ENCODE peak calls at places on chromosome 7, in nine cellular contexts. One of them, this sample, is unnamed.

GRCh38 chr7:23530901-23531793 is 634 bp downstream of the TRA2A start:
- DNase-seq in neuronal stem cell: peak
- DNase-seq in HCT116: no peak
- DNase-seq in neural progenitor cell: peak
- DNase-seq in PC-3: peak
- DNase-seq in colonic mucosa: peak
- DNase-seq in adipocyte: peak
- DNase-seq in kidney: peak
- DNase-seq in fibroblast of lung: peak
- DNase-seq in this sample: no peak

GRCh38 chr7:148611692-148612091 is 21.1 kb downstream of the C7orf33 start:
- DNase-seq in neuronal stem cell: no peak
- DNase-seq in HCT116: no peak
- DNase-seq in neural progenitor cell: no peak
- DNase-seq in PC-3: no peak
- DNase-seq in colonic mucosa: no peak
- DNase-seq in adipocyte: no peak
- DNase-seq in kidney: no peak
- DNase-seq in fibroblast of lung: no peak
- DNase-seq in this sample: no peak

GRCh38 chr7:142797342-142797798 is 26.6 kb downstream of the PRSS2 start:
- DNase-seq in neuronal stem cell: no peak
- DNase-seq in HCT116: no peak
- DNase-seq in neural progenitor cell: peak
- DNase-seq in PC-3: no peak
- DNase-seq in colonic mucosa: no peak
- DNase-seq in adipocyte: no peak
- DNase-seq in kidney: peak
- DNase-seq in fibroblast of lung: no peak
- DNase-seq in this sample: no peak

GRCh38 chr7:24199978-24200377 is 84.0 kb upstream of the NPY start:
- DNase-seq in neuronal stem cell: no peak
- DNase-seq in HCT116: no peak
- DNase-seq in neural progenitor cell: no peak
- DNase-seq in PC-3: no peak
- DNase-seq in colonic mucosa: no peak
- DNase-seq in adipocyte: no peak
- DNase-seq in kidney: no peak
- DNase-seq in fibroblast of lung: peak
- DNase-seq in this sample: peak

GRCh38 chr7:95609277-95609971 is 13.1 kb upstream of the PDK4 start:
- DNase-seq in neuronal stem cell: no peak
- DNase-seq in HCT116: no peak
- DNase-seq in neural progenitor cell: no peak
- DNase-seq in PC-3: peak
- DNase-seq in colonic mucosa: peak
- DNase-seq in adipocyte: peak
- DNase-seq in kidney: peak
- DNase-seq in fibroblast of lung: peak
- DNase-seq in this sample: peak

GRCh38 chr7:108973075-108973474 is 403.4 kb downstream of the DNAJB9 start:
- DNase-seq in neuronal stem cell: no peak
- DNase-seq in HCT116: peak
- DNase-seq in neural progenitor cell: peak
- DNase-seq in PC-3: no peak
- DNase-seq in colonic mucosa: no peak
- DNase-seq in adipocyte: no peak
- DNase-seq in kidney: no peak
- DNase-seq in fibroblast of lung: peak
- DNase-seq in this sample: peak

GRCh38 chr7:53191296-53191695 is 155.9 kb downstream of the POM121L12 start:
- DNase-seq in neuronal stem cell: no peak
- DNase-seq in HCT116: no peak
- DNase-seq in neural progenitor cell: no peak
- DNase-seq in PC-3: no peak
- DNase-seq in colonic mucosa: no peak
- DNase-seq in adipocyte: no peak
- DNase-seq in kidney: no peak
- DNase-seq in fibroblast of lung: no peak
- DNase-seq in this sample: no peak

GRCh38 chr7:154871483-154871882 is 131.4 kb downstream of the PAXIP1 start:
- DNase-seq in neuronal stem cell: no peak
- DNase-seq in HCT116: no peak
- DNase-seq in neural progenitor cell: no peak
- DNase-seq in PC-3: no peak
- DNase-seq in colonic mucosa: no peak
- DNase-seq in adipocyte: no peak
- DNase-seq in kidney: peak
- DNase-seq in fibroblast of lung: no peak
- DNase-seq in this sample: no peak

GRCh38 chr7:96120856-96121255 is 201.0 kb downstream of the SLC25A13 start:
- DNase-seq in neuronal stem cell: no peak
- DNase-seq in HCT116: no peak
- DNase-seq in neural progenitor cell: no peak
- DNase-seq in PC-3: no peak
- DNase-seq in colonic mucosa: no peak
- DNase-seq in adipocyte: peak
- DNase-seq in kidney: no peak
- DNase-seq in fibroblast of lung: no peak
- DNase-seq in this sample: no peak

GRCh38 chr7:123624527-123625183 is 23.0 kb downstream of the ASB15 start:
- DNase-seq in neuronal stem cell: no peak
- DNase-seq in HCT116: no peak
- DNase-seq in neural progenitor cell: peak
- DNase-seq in PC-3: peak
- DNase-seq in colonic mucosa: peak
- DNase-seq in adipocyte: no peak
- DNase-seq in kidney: no peak
- DNase-seq in fibroblast of lung: no peak
- DNase-seq in this sample: no peak

GRCh38 chr7:123570390-123571182 is 13.0 kb upstream of the NDUFA5 start:
- DNase-seq in neuronal stem cell: no peak
- DNase-seq in HCT116: no peak
- DNase-seq in neural progenitor cell: no peak
- DNase-seq in PC-3: peak
- DNase-seq in colonic mucosa: no peak
- DNase-seq in adipocyte: no peak
- DNase-seq in kidney: no peak
- DNase-seq in fibroblast of lung: no peak
- DNase-seq in this sample: no peak

GRCh38 chr7:50363327-50364060 is 59.0 kb downstream of the IKZF1 start:
- DNase-seq in neuronal stem cell: no peak
- DNase-seq in HCT116: no peak
- DNase-seq in neural progenitor cell: no peak
- DNase-seq in PC-3: no peak
- DNase-seq in colonic mucosa: no peak
- DNase-seq in adipocyte: no peak
- DNase-seq in kidney: no peak
- DNase-seq in fibroblast of lung: no peak
- DNase-seq in this sample: no peak

GRCh38 chr7:128215739-128216138 is 25.3 kb upstream of the LEP start:
- DNase-seq in neuronal stem cell: no peak
- DNase-seq in HCT116: no peak
- DNase-seq in neural progenitor cell: no peak
- DNase-seq in PC-3: peak
- DNase-seq in colonic mucosa: no peak
- DNase-seq in adipocyte: peak
- DNase-seq in kidney: no peak
- DNase-seq in fibroblast of lung: peak
- DNase-seq in this sample: no peak

GRCh38 chr7:133934262-133934973 is 192.7 kb upstream of the LRGUK start:
- DNase-seq in neuronal stem cell: no peak
- DNase-seq in HCT116: no peak
- DNase-seq in neural progenitor cell: peak
- DNase-seq in PC-3: no peak
- DNase-seq in colonic mucosa: no peak
- DNase-seq in adipocyte: no peak
- DNase-seq in kidney: no peak
- DNase-seq in fibroblast of lung: peak
- DNase-seq in this sample: peak

GRCh38 chr7:3195160-3195559 is 105.9 kb upstream of the SDK1 start:
- DNase-seq in neuronal stem cell: no peak
- DNase-seq in HCT116: no peak
- DNase-seq in neural progenitor cell: no peak
- DNase-seq in PC-3: no peak
- DNase-seq in colonic mucosa: no peak
- DNase-seq in adipocyte: no peak
- DNase-seq in kidney: peak
- DNase-seq in fibroblast of lung: no peak
- DNase-seq in this sample: no peak
- H3K9ac ChIP-seq in neuronal stem cell: no peak
- H3K9ac ChIP-seq in HCT116: no peak
- H3K9ac ChIP-seq in neural progenitor cell: no peak
- H3K9ac ChIP-seq in PC-3: no peak
- H3K9ac ChIP-seq in colonic mucosa: no peak
- H3K9ac ChIP-seq in adipocyte: no peak
- H3K9ac ChIP-seq in kidney: no peak
- H3K9ac ChIP-seq in fibroblast of lung: no peak
- H3K9ac ChIP-seq in this sample: no peak

DNA sequence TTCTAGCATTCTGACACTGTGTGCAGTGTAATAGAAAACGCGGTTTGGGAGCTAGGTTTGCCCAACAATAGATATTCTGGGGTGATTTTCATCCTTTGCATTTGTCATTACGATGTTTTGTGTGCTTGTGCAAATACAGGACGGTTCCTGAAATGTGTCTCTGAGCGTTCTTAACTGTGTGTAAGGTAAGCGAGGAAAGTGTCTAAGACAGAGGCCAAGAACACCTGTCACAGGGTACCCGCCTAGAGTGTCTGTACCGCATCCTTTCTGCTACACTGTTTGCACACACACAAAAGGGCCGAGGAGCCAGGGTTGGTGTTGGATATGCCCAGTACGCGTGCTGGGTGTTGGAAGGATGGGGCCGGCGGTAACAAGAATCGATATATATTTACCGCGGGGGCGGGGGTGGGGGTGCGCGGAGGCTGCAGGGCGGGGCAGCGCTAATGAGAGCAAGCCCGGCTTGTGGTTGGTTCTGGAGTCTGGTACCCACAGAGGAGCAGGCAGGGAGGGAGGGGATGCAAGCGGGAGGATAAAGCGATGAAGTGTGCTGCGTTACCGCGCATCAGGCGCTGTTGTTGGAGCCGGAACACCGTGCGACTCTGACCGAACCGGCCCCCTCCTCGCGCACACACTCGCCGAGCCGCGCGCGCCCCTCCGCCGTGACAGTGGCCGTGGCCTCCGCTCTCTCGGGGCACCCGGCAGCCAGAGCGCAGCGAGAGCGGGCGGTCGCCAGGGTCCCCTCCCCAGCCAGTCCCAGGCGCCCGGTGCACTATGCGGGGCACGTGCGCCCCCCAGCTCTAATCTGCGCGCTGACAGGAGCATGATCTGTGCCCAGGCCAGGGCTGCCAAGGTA is at the start of gene HECW1:
- DNase-seq in neuronal stem cell: no peak
- DNase-seq in HCT116: no peak
- DNase-seq in neural progenitor cell: peak
- DNase-seq in PC-3: no peak
- DNase-seq in colonic mucosa: no peak
- DNase-seq in adipocyte: peak
- DNase-seq in kidney: no peak
- DNase-seq in fibroblast of lung: no peak
- DNase-seq in this sample: no peak
- H3K4me3 ChIP-seq in neuronal stem cell: peak
- H3K4me3 ChIP-seq in HCT116: no peak
- H3K4me3 ChIP-seq in neural progenitor cell: peak
- H3K4me3 ChIP-seq in PC-3: peak
- H3K4me3 ChIP-seq in colonic mucosa: peak
- H3K4me3 ChIP-seq in adipocyte: peak
- H3K4me3 ChIP-seq in kidney: no peak
- H3K4me3 ChIP-seq in fibroblast of lung: peak
- H3K4me3 ChIP-seq in this sample: peak

GRCh38 chr7:140059288-140060242 is 3.2 kb downstream of the PARP12 start:
- DNase-seq in neuronal stem cell: no peak
- DNase-seq in HCT116: peak
- DNase-seq in neural progenitor cell: no peak
- DNase-seq in PC-3: peak
- DNase-seq in colonic mucosa: peak
- DNase-seq in adipocyte: peak
- DNase-seq in kidney: no peak
- DNase-seq in fibroblast of lung: peak
- DNase-seq in this sample: no peak
- H3K9ac ChIP-seq in neuronal stem cell: no peak
- H3K9ac ChIP-seq in HCT116: no peak
- H3K9ac ChIP-seq in neural progenitor cell: no peak
- H3K9ac ChIP-seq in PC-3: peak
- H3K9ac ChIP-seq in colonic mucosa: no peak
- H3K9ac ChIP-seq in adipocyte: no peak
- H3K9ac ChIP-seq in kidney: no peak
- H3K9ac ChIP-seq in fibroblast of lung: no peak
- H3K9ac ChIP-seq in this sample: no peak

GRCh38 chr7:651032-651728 is 75.3 kb upstream of the DNAAF5 start:
- DNase-seq in neuronal stem cell: no peak
- DNase-seq in HCT116: no peak
- DNase-seq in neural progenitor cell: no peak
- DNase-seq in PC-3: no peak
- DNase-seq in colonic mucosa: no peak
- DNase-seq in adipocyte: no peak
- DNase-seq in kidney: peak
- DNase-seq in fibroblast of lung: no peak
- DNase-seq in this sample: no peak

GRCh38 chr7:657565-658119 is 68.9 kb upstream of the DNAAF5 start:
- DNase-seq in neuronal stem cell: no peak
- DNase-seq in HCT116: no peak
- DNase-seq in neural progenitor cell: no peak
- DNase-seq in PC-3: no peak
- DNase-seq in colonic mucosa: no peak
- DNase-seq in adipocyte: peak
- DNase-seq in kidney: peak
- DNase-seq in fibroblast of lung: no peak
- DNase-seq in this sample: no peak

GRCh38 chr7:655758-656157 is 70.7 kb upstream of the DNAAF5 start:
- DNase-seq in neuronal stem cell: no peak
- DNase-seq in HCT116: no peak
- DNase-seq in neural progenitor cell: no peak
- DNase-seq in PC-3: no peak
- DNase-seq in colonic mucosa: no peak
- DNase-seq in adipocyte: no peak
- DNase-seq in kidney: no peak
- DNase-seq in fibroblast of lung: no peak
- DNase-seq in this sample: no peak

GRCh38 chr7:652881-653280 is 73.6 kb upstream of the DNAAF5 start:
- DNase-seq in neuronal stem cell: no peak
- DNase-seq in HCT116: no peak
- DNase-seq in neural progenitor cell: no peak
- DNase-seq in PC-3: no peak
- DNase-seq in colonic mucosa: no peak
- DNase-seq in adipocyte: no peak
- DNase-seq in kidney: peak
- DNase-seq in fibroblast of lung: no peak
- DNase-seq in this sample: no peak

GRCh38 chr7:653829-654764 is 72.4 kb upstream of the DNAAF5 start:
- DNase-seq in neuronal stem cell: no peak
- DNase-seq in HCT116: no peak
- DNase-seq in neural progenitor cell: no peak
- DNase-seq in PC-3: no peak
- DNase-seq in colonic mucosa: no peak
- DNase-seq in adipocyte: no peak
- DNase-seq in kidney: no peak
- DNase-seq in fibroblast of lung: no peak
- DNase-seq in this sample: no peak
- H3K4me3 ChIP-seq in neuronal stem cell: no peak
- H3K4me3 ChIP-seq in HCT116: no peak
- H3K4me3 ChIP-seq in neural progenitor cell: no peak
- H3K4me3 ChIP-seq in PC-3: no peak
- H3K4me3 ChIP-seq in colonic mucosa: no peak
- H3K4me3 ChIP-seq in adipocyte: no peak
- H3K4me3 ChIP-seq in kidney: no peak
- H3K4me3 ChIP-seq in fibroblast of lung: no peak
- H3K4me3 ChIP-seq in this sample: no peak

This sample was measured in SK-N-MC.